ENCODE peak calls at places on chromosomes 3 and 15, in seven cellular contexts. One of them, this sample, is unnamed.

GRCh38 chr3:14426305-14426620 is 23.9 kb downstream of the SLC6A6 start:
- DNase-seq in activated T-helper 1 cell treated with anti-CD3 and anti-CD28 coated beads, Interleukin-12 subunit alpha, Interleukin-12 subunit beta, Interleukin-2, Interleukin-4 antibody, amounts not matched to agents 30 ng/mL and 10 ng/mL and 1 ng/mL, durations not matched to agents 14 hours and 24 hours and 36 hours: no peak
- DNase-seq in ELR: no peak
- DNase-seq in posterior cingulate gyrus: no peak
- DNase-seq in pancreas: no peak
- DNase-seq in cardiac fibroblast: no peak
- DNase-seq in left ventricle myocardium inferior: no peak
- DNase-seq in this sample: no peak

GRCh38 chr3:119695480-119695879 is 7.3 kb upstream of the CFAP91 start:
- DNase-seq in activated T-helper 1 cell treated with anti-CD3 and anti-CD28 coated beads, Interleukin-12 subunit alpha, Interleukin-12 subunit beta, Interleukin-2, Interleukin-4 antibody, amounts not matched to agents 30 ng/mL and 10 ng/mL and 1 ng/mL, durations not matched to agents 14 hours and 24 hours and 36 hours: no peak
- DNase-seq in ELR: peak
- DNase-seq in posterior cingulate gyrus: no peak
- DNase-seq in pancreas: no peak
- DNase-seq in cardiac fibroblast: peak
- DNase-seq in left ventricle myocardium inferior: no peak
- DNase-seq in this sample: no peak

GRCh38 chr3:177126015-177126773 is 71.1 kb downstream of the TBL1XR1 start:
- DNase-seq in activated T-helper 1 cell treated with anti-CD3 and anti-CD28 coated beads, Interleukin-12 subunit alpha, Interleukin-12 subunit beta, Interleukin-2, Interleukin-4 antibody, amounts not matched to agents 30 ng/mL and 10 ng/mL and 1 ng/mL, durations not matched to agents 14 hours and 24 hours and 36 hours: no peak
- DNase-seq in ELR: peak
- DNase-seq in posterior cingulate gyrus: no peak
- DNase-seq in pancreas: no peak
- DNase-seq in cardiac fibroblast: peak
- DNase-seq in left ventricle myocardium inferior: no peak
- DNase-seq in this sample: no peak

GRCh38 chr3:179962617-179963387 is 73.9 kb downstream of the PEX5L start:
- DNase-seq in activated T-helper 1 cell treated with anti-CD3 and anti-CD28 coated beads, Interleukin-12 subunit alpha, Interleukin-12 subunit beta, Interleukin-2, Interleukin-4 antibody, amounts not matched to agents 30 ng/mL and 10 ng/mL and 1 ng/mL, durations not matched to agents 14 hours and 24 hours and 36 hours: no peak
- DNase-seq in ELR: no peak
- DNase-seq in posterior cingulate gyrus: no peak
- DNase-seq in pancreas: no peak
- DNase-seq in cardiac fibroblast: no peak
- DNase-seq in left ventricle myocardium inferior: no peak
- DNase-seq in this sample: no peak

GRCh38 chr3:193917096-193917495 is 218.9 kb upstream of the HES1 start:
- DNase-seq in activated T-helper 1 cell treated with anti-CD3 and anti-CD28 coated beads, Interleukin-12 subunit alpha, Interleukin-12 subunit beta, Interleukin-2, Interleukin-4 antibody, amounts not matched to agents 30 ng/mL and 10 ng/mL and 1 ng/mL, durations not matched to agents 14 hours and 24 hours and 36 hours: no peak
- DNase-seq in ELR: no peak
- DNase-seq in posterior cingulate gyrus: no peak
- DNase-seq in pancreas: no peak
- DNase-seq in cardiac fibroblast: no peak
- DNase-seq in left ventricle myocardium inferior: no peak
- DNase-seq in this sample: no peak

GRCh38 chr3:196684548-196685407 is 27.3 kb downstream of the CEP19 start:
- DNase-seq in activated T-helper 1 cell treated with anti-CD3 and anti-CD28 coated beads, Interleukin-12 subunit alpha, Interleukin-12 subunit beta, Interleukin-2, Interleukin-4 antibody, amounts not matched to agents 30 ng/mL and 10 ng/mL and 1 ng/mL, durations not matched to agents 14 hours and 24 hours and 36 hours: peak
- DNase-seq in ELR: peak
- DNase-seq in posterior cingulate gyrus: no peak
- DNase-seq in pancreas: peak
- DNase-seq in cardiac fibroblast: peak
- DNase-seq in left ventricle myocardium inferior: peak
- DNase-seq in this sample: peak

GRCh38 chr15:89587955-89588354 is 12.7 kb downstream of the TICRR start:
- DNase-seq in activated T-helper 1 cell treated with anti-CD3 and anti-CD28 coated beads, Interleukin-12 subunit alpha, Interleukin-12 subunit beta, Interleukin-2, Interleukin-4 antibody, amounts not matched to agents 30 ng/mL and 10 ng/mL and 1 ng/mL, durations not matched to agents 14 hours and 24 hours and 36 hours: no peak
- DNase-seq in ELR: peak
- DNase-seq in posterior cingulate gyrus: no peak
- DNase-seq in pancreas: no peak
- DNase-seq in cardiac fibroblast: peak
- DNase-seq in left ventricle myocardium inferior: no peak
- DNase-seq in this sample: no peak

GRCh38 chr3:127443581-127444375 is 146.8 kb downstream of the TPRA1 start:
- DNase-seq in activated T-helper 1 cell treated with anti-CD3 and anti-CD28 coated beads, Interleukin-12 subunit alpha, Interleukin-12 subunit beta, Interleukin-2, Interleukin-4 antibody, amounts not matched to agents 30 ng/mL and 10 ng/mL and 1 ng/mL, durations not matched to agents 14 hours and 24 hours and 36 hours: no peak
- DNase-seq in ELR: no peak
- DNase-seq in posterior cingulate gyrus: no peak
- DNase-seq in pancreas: no peak
- DNase-seq in cardiac fibroblast: no peak
- DNase-seq in left ventricle myocardium inferior: no peak
- DNase-seq in this sample: no peak

GRCh38 chr3:170703121-170703588 is 117.3 kb upstream of the SLC7A14 start:
- DNase-seq in activated T-helper 1 cell treated with anti-CD3 and anti-CD28 coated beads, Interleukin-12 subunit alpha, Interleukin-12 subunit beta, Interleukin-2, Interleukin-4 antibody, amounts not matched to agents 30 ng/mL and 10 ng/mL and 1 ng/mL, durations not matched to agents 14 hours and 24 hours and 36 hours: no peak
- DNase-seq in ELR: peak
- DNase-seq in posterior cingulate gyrus: no peak
- DNase-seq in pancreas: no peak
- DNase-seq in cardiac fibroblast: peak
- DNase-seq in left ventricle myocardium inferior: no peak
- DNase-seq in this sample: no peak

GRCh38 chr3:57423335-57423734 is 120.8 kb downstream of the DNAH12 start:
- DNase-seq in activated T-helper 1 cell treated with anti-CD3 and anti-CD28 coated beads, Interleukin-12 subunit alpha, Interleukin-12 subunit beta, Interleukin-2, Interleukin-4 antibody, amounts not matched to agents 30 ng/mL and 10 ng/mL and 1 ng/mL, durations not matched to agents 14 hours and 24 hours and 36 hours: no peak
- DNase-seq in ELR: no peak
- DNase-seq in posterior cingulate gyrus: no peak
- DNase-seq in pancreas: no peak
- DNase-seq in cardiac fibroblast: no peak
- DNase-seq in left ventricle myocardium inferior: no peak
- DNase-seq in this sample: no peak

GRCh38 chr3:28476194-28476593 is 127.6 kb upstream of the AZI2 start:
- DNase-seq in activated T-helper 1 cell treated with anti-CD3 and anti-CD28 coated beads, Interleukin-12 subunit alpha, Interleukin-12 subunit beta, Interleukin-2, Interleukin-4 antibody, amounts not matched to agents 30 ng/mL and 10 ng/mL and 1 ng/mL, durations not matched to agents 14 hours and 24 hours and 36 hours: no peak
- DNase-seq in ELR: peak
- DNase-seq in posterior cingulate gyrus: no peak
- DNase-seq in pancreas: no peak
- DNase-seq in cardiac fibroblast: peak
- DNase-seq in left ventricle myocardium inferior: no peak
- DNase-seq in this sample: no peak

GRCh38 chr15:39888809-39889208 is 31.3 kb downstream of the GPR176 start:
- DNase-seq in activated T-helper 1 cell treated with anti-CD3 and anti-CD28 coated beads, Interleukin-12 subunit alpha, Interleukin-12 subunit beta, Interleukin-2, Interleukin-4 antibody, amounts not matched to agents 30 ng/mL and 10 ng/mL and 1 ng/mL, durations not matched to agents 14 hours and 24 hours and 36 hours: no peak
- DNase-seq in ELR: peak
- DNase-seq in posterior cingulate gyrus: no peak
- DNase-seq in pancreas: no peak
- DNase-seq in cardiac fibroblast: no peak
- DNase-seq in left ventricle myocardium inferior: no peak
- DNase-seq in this sample: no peak

This sample was measured in lung.